ENCODE peak calls at places on chromosome 14, in seven cellular contexts. Z, K, H, E, C, W and U are unnamed samples. For H3K27me3 and H3K36me3, the result is how much of the 10 kb centered on the place peaks cover.

GRCh38 chr14:102086346-102086971 is 385 bp downstream of the HSP90AA1 start:
- DNase-seq in Z (no peak), K (peak), H (peak), E (peak), C (peak), W (peak), U (peak)

GRCh38 chr14:90721619-90722305 is 94.5 kb downstream of the TTC7B start:
- DNase-seq in Z (no peak), K (no peak), H (no peak), E (no peak), C (no peak), W (peak), U (no peak)

GRCh38 chr14:105346880-105347586 is 32.5 kb downstream of the PACS2 start:
- DNase-seq in Z (no peak), K (no peak), H (no peak), E (no peak), C (no peak), W (no peak), U (no peak)

GRCh38 chr14:35332517-35333346 is 40.5 kb downstream of the PSMA6 start:
- DNase-seq in Z (no peak), K (no peak), H (no peak), E (no peak), C (no peak), W (peak), U (peak)

GRCh38 chr14:102320033-102320660 is 601 bp downstream of the ZNF839 start:
- DNase-seq in Z (no peak), K (peak), H (peak), E (peak), C (peak), W (peak), U (peak)

GRCh38 chr14:75812592-75812991 is 151.5 kb downstream of the TTLL5 start:
- DNase-seq in Z (no peak), K (no peak), H (no peak), E (no peak), C (no peak), W (no peak), U (no peak)

GRCh38 chr14:50520947-50521815 is 11.2 kb downstream of the MAP4K5 start:
- DNase-seq in Z (no peak), K (no peak), H (peak), E (no peak), C (no peak), W (peak), U (peak)

GRCh38 chr14:63045234-63045611 is at the start of gene KCNH5:
- DNase-seq in Z (no peak), K (peak), H (no peak), E (peak), C (no peak), W (peak), U (peak)

GRCh38 chr14:105211758-105212089 is 30.6 kb upstream of the NUDT14 start:
- DNase-seq in Z (no peak), K (no peak), H (no peak), E (no peak), C (no peak), W (no peak), U (no peak)

GRCh38 chr14:99253890-99254289 is 18.1 kb downstream of the BCL11B start:
- DNase-seq in Z (no peak), K (no peak), H (no peak), E (no peak), C (no peak), W (no peak), U (no peak)
- H3K27me3 ChIP-seq in Z (under half), K (half or more), H (under half), E (under half), C (under half), W (half or more), U (under half)

DNA sequence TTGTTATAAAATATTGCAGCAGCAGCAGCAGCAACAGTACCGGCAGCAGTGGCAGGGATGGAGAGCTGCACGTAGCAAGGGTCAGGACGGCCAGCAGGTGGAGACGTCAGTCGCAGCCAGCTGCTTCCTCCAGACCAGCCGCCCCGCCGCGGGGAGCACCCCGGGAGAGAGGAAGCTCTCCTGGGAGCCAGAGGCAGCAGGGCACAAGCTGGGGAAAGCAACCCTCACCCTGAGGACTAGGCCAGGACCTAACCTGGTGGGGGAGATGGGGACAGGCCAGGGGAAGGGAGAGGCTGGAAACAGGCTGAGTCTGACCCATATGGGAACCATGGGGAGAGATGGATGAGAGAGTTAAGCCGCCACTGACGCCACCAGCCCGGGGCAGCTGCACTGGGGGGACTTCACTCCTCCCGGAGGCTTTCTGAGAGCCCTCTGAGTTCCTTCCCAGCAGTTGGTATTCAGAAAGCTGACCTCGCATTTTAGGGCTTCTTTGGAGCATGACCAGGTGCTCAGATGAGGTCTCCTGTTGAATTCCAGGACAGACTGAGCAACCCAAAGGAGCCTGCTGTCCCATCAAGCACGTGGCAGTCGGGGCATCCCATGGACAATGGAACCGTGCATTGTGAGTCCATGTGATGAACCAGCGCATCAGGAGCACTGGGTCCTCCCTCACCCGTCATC is 56.3 kb downstream of the SPTB start:
- DNase-seq in Z (no peak), K (peak), H (peak), E (peak), C (peak), W (peak), U (peak)
- H3K4me3 ChIP-seq in Z (no peak), K (no peak), H (no peak), E (no peak), C (no peak), W (peak), U (no peak)

GRCh38 chr14:92710001-92710341 is 38.5 kb downstream of the LGMN start:
- DNase-seq in Z (no peak), K (no peak), H (no peak), E (no peak), C (no peak), W (no peak), U (no peak)

GRCh38 chr14:92711976-92712653 is 36.3 kb downstream of the LGMN start:
- DNase-seq in Z (no peak), K (no peak), H (no peak), E (no peak), C (no peak), W (no peak), U (no peak)

GRCh38 chr14:92712654-92713051 is 35.8 kb downstream of the LGMN start:
- DNase-seq in Z (no peak), K (no peak), H (no peak), E (no peak), C (no peak), W (no peak), U (no peak)

GRCh38 chr14:92706386-92706785 is 42.0 kb downstream of the LGMN start:
- DNase-seq in Z (no peak), K (no peak), H (no peak), E (no peak), C (no peak), W (no peak), U (no peak)

DNA sequence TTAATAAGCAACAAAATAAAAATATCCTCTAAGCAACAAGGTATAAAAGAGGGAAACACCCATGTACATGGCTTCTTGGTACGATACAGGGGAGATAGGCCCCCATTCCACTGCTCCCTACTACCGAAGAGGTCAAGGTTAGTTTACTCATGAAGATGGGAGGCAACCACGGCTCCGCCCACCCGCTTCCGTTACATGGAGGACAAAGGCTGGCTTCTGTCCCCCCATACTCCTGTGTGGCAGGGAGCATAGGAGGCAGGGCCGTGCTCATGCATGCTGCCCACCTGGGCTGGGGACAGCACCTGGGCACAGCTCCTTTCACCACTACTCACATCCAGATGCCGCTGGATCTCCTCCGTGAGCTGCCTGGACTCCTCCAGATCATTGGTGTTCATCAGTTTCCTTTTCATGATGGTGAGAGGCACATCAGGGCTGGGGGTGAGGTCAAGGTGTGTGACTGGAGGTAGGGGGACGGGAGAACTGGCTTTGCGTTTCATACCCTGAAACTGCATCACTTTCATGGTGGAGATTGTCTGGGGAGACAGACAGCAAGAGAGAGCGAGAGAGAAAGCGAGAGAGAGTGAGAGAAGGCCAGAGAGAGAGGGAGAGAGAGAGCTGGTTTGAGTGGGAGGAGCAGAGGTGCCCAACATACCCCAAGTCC is 39.0 kb downstream of the LGMN start:
- DNase-seq in Z (no peak), K (no peak), H (no peak), E (no peak), C (peak), W (no peak), U (no peak)
- H3K36me3 ChIP-seq in Z (under half), K (half or more), H (half or more), E (under half), C (under half), W (under half), U (under half)

DNA sequence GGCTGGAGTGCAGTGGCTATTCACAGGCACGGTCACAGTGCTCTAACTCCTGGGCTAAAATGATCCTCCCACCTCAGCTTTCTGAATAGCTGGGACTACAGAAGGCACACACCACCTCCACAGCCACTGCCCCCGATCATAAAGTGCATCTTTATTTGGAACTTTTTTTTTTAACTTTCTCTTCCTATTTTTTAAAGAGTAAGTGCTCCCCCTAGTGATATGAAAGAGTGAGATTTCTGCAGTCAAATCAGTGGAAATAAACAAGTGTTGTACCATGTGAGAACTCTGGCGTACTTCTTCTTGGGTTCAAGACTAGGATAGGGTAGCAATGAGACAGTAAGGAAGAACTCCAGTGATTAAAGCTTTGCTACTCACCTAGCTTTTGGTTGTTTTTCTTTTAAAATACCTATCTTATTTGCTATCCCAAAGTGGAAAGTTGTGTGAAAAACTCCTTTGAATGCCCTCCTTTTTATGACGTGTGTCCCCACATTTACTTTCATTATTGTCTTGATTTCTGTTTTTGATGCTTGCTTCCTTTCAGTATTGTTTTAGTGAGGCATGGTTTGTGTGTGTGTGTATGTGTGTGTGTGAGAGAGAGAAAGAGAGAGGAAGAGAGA is 6.6 kb downstream of the PPP4R4 start:
- DNase-seq in Z (no peak), K (no peak), H (no peak), E (peak), C (no peak), W (peak), U (no peak)
- H3K27me3 ChIP-seq in Z (under half), K (half or more), H (under half), E (under half), C (under half), W (under half), U (under half)

DNA sequence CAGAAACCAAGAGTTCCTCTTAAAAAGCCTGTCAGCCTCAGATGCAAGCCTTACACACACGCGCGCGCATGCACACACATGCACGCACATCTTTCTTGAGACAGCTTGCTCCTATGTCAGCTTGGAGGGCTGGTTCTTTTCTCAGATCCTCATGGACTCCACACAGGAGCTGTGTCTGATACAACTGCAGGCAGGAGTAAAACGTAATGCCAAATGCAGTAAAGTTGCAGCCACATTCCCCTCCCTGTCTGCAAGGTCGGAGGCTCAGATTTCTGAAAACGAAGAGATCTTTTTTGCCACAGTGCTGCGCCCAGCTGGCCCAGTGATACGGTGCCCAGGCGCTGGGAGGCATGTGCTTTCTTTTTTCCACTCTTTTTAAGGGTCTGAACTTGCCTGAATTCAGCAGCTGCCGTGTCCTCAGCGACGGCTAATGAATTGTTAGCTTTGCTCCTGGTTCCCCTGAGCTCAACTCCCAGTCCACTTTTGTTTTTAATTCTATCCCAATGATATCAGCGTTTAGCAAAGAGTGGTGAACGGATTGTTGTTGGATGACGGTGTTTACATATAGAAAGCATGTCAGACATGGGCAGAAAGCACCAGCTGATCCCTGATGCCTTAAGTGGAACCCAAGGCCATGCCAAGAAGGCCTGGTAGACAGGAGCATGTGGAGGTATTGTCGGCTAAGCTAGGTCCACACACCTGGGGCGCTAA is 72.9 kb upstream of the FOXN3 start:
- DNase-seq in Z (no peak), K (no peak), H (no peak), E (no peak), C (no peak), W (no peak), U (no peak)
- H3K4me3 ChIP-seq in Z (peak), K (peak), H (peak), E (no peak), C (peak), W (no peak), U (peak)

GRCh38 chr14:94075008-94075407 is 6.0 kb downstream of the DDX24 start:
- DNase-seq in Z (no peak), K (no peak), H (no peak), E (no peak), C (no peak), W (no peak), U (no peak)
- H3K36me3 ChIP-seq in Z (under half), K (under half), H (under half), E (under half), C (under half), W (half or more), U (half or more)

GRCh38 chr14:87152701-87153100 is 840.3 kb downstream of the GALC start:
- DNase-seq in Z (no peak), K (no peak), H (no peak), E (peak), C (no peak), W (no peak), U (no peak)
- H3K27me3 ChIP-seq in Z (under half), K (under half), H (under half), E (under half), C (under half), W (under half), U (under half)